ENCODE peak calls at places on chromosome 7, in five cellular contexts. M is thyroid gland, Z is stomach, N is heart left ventricle, J is ovary. B is an unnamed sample.
A peak's percentile ranks its signal among the peaks of the same experiment; 100 is the strongest.

GRCh38 chr7:62361-63116 is 129.8 kb upstream of the FAM20C start:
- DNase-seq in M (no peak), Z (no peak), N (peak; percentile 14), J (no peak), B (no peak)

GRCh38 chr7:103075337-103075918 is 488 bp downstream of the ARMC10 start:
- DNase-seq in M (peak; percentile 79), Z (peak; percentile 58), N (peak; percentile 53), J (peak; percentile 56), B (peak; percentile 59)

GRCh38 chr7:79893991-79894390 is 240.6 kb upstream of the GNAI1 start:
- DNase-seq in M (no peak), Z (no peak), N (no peak), J (no peak), B (no peak)

GRCh38 chr7:112255388-112255720 is 48.9 kb downstream of the ZNF277 start:
- DNase-seq in M (no peak), Z (no peak), N (no peak), J (no peak), B (no peak)

GRCh38 chr7:137007001-137007725 is 138.7 kb downstream of the CHRM2 start:
- DNase-seq in M (no peak), Z (no peak), N (no peak), J (no peak), B (no peak)

GRCh38 chr7:44155191-44156185 is 14.4 kb upstream of the MYL7 start:
- DNase-seq in M (no peak), Z (no peak), N (no peak), J (no peak), B (no peak)

GRCh38 chr7:151392002-151392401 is 17.8 kb downstream of the WDR86 start:
- DNase-seq in M (no peak), Z (no peak), N (no peak), J (no peak), B (no peak)

GRCh38 chr7:512541-513311 is 6.9 kb downstream of the PDGFA start:
- DNase-seq in M (peak; percentile 90), Z (peak; percentile 87), N (peak; percentile 19), J (no peak), B (no peak)

GRCh38 chr7:45993621-45994020 is 72.5 kb upstream of the IGFBP3 start:
- DNase-seq in M (no peak), Z (no peak), N (no peak), J (no peak), B (peak; percentile 60)

GRCh38 chr7:104267701-104268368 is 60.0 kb upstream of the ORC5 start:
- DNase-seq in M (no peak), Z (no peak), N (no peak), J (no peak), B (peak; percentile 40)

GRCh38 chr7:156176039-156176438 is 363.8 kb upstream of the SHH start:
- DNase-seq in M (no peak), Z (no peak), N (no peak), J (no peak), B (no peak)

GRCh38 chr7:41886257-41886905 is 183.5 kb upstream of the INHBA start:
- DNase-seq in M (no peak), Z (no peak), N (peak; percentile 49), J (peak; percentile 49), B (peak; percentile 44)

GRCh38 chr7:66728571-66728970 is 12.0 kb upstream of the RABGEF1 start:
- DNase-seq in M (no peak), Z (no peak), N (no peak), J (no peak), B (no peak)

GRCh38 chr7:148687555-148687954 is 11.1 kb upstream of the CUL1 start:
- DNase-seq in M (no peak), Z (no peak), N (no peak), J (no peak), B (no peak)

GRCh38 chr7:12518920-12519681 is 51.4 kb upstream of the SCIN start:
- DNase-seq in M (no peak), Z (no peak), N (no peak), J (no peak), B (peak; percentile 15)

GRCh38 chr7:140596751-140597424 is 43.7 kb downstream of the DENND2A start:
- DNase-seq in M (no peak), Z (no peak), N (no peak), J (peak; percentile 38), B (no peak)

GRCh38 chr7:98727146-98727709 is 110.1 kb downstream of the NPTX2 start:
- DNase-seq in M (no peak), Z (no peak), N (no peak), J (no peak), B (no peak)

GRCh38 chr7:140661124-140661523 is 11.6 kb upstream of the ADCK2 start:
- DNase-seq in M (no peak), Z (no peak), N (no peak), J (no peak), B (no peak)

GRCh38 chr7:1673581-1674102 is 3.6 kb downstream of the ELFN1 start:
- DNase-seq in M (no peak), Z (no peak), N (no peak), J (no peak), B (no peak)

GRCh38 chr7:74115326-74115725 is 31.7 kb downstream of the LIMK1 start:
- DNase-seq in M (no peak), Z (no peak), N (no peak), J (no peak), B (no peak)

GRCh38 chr7:28106316-28106957 is 74.2 kb downstream of the JAZF1 start:
- DNase-seq in M (no peak), Z (no peak), N (peak; percentile 36), J (no peak), B (no peak)

GRCh38 chr7:26376208-26376917 is 84.7 kb downstream of the SNX10 start:
- DNase-seq in M (no peak), Z (no peak), N (peak; percentile 21), J (no peak), B (no peak)
- H3K4me3 ChIP-seq in M (no peak overlapping the region), Z (peak overlapping the region; percentile 47), N (peak overlapping the region; percentile 37), J (peak overlapping the region; percentile 0), B (peak overlapping the region; percentile 38)

DNA sequence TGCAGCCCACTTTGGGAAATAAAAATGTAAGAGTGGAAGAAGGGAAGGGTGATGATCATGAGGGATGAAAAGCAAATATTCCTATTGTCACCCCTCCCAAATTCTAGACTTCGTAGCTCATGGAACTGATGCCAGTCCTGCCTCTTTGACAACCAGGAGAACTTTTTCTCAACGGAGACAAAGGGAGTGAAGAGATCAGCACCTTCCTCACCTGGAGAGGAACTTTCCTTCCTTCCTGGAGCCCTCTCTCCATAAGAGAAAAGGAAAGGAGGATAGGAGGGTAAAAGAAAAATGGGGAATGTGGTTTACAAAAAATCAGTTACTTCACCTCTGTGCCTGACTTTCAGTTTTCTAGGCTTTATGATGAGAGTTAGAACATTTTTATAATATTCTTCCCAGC is 3.4 kb downstream of the TBX20 start:
- DNase-seq in M (no peak), Z (no peak), N (no peak), J (no peak), B (no peak)
- H3K27me3 ChIP-seq in M (peaks cover 37% of the 10 kb centered on the region), Z (peaks cover 74% of the 10 kb centered on the region), N (peaks cover 90% of the 10 kb centered on the region), J (no peaks in the 10 kb centered on the region), B (peaks cover 51% of the 10 kb centered on the region)

GRCh38 chr7:51190950-51191349 is 125.7 kb downstream of the COBL start:
- DNase-seq in M (no peak), Z (no peak), N (no peak), J (no peak), B (no peak)

GRCh38 chr7:51189777-51190176 is 126.8 kb downstream of the COBL start:
- DNase-seq in M (no peak), Z (no peak), N (no peak), J (no peak), B (no peak)

GRCh38 chr7:51188987-51189386 is 127.6 kb downstream of the COBL start:
- DNase-seq in M (no peak), Z (no peak), N (no peak), J (no peak), B (no peak)

GRCh38 chr7:51186531-51186930 is 130.1 kb downstream of the COBL start:
- DNase-seq in M (peak; percentile 18), Z (no peak), N (peak; percentile 76), J (peak; percentile 21), B (peak; percentile 22)

GRCh38 chr7:51187941-51188340 is 128.7 kb downstream of the COBL start:
- DNase-seq in M (no peak), Z (no peak), N (peak; percentile 67), J (peak; percentile 39), B (peak; percentile 4)
- TF ChIP-seq CTCF in M (no peak), Z (no peak), N (no peak), J (no peak), B (peak; percentile 10)

GRCh38 chr7:15686957-15687644 is 618 bp upstream of the MEOX2 start:
- DNase-seq in M (no peak), Z (no peak), N (peak; percentile 24), J (no peak), B (no peak)
- H3K4me3 ChIP-seq in M (no peak overlapping the region), Z (peak overlapping the region; percentile 45), N (peak overlapping the region; percentile 71), J (peak overlapping the region; percentile 42), B (no peak overlapping the region)

DNA sequence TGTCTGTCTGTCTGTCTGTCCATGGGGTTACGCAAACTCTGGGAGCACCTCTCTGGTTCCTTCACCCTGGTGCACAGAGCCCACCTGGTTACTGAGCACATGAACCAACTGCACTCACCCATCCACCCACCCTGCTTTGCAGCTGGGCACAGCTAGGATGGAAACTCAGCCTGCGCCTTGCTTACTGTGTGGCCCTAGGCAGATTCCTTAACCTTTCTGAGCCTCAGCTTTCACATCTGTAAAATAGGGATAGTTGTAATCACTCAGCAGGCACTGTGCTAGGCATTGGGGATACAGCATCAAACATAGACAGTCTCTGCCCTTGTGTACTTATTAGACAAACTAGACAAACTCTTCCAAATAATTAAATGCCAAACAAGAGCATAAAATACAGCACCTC is 21.8 kb upstream of the INMT start:
- DNase-seq in M (no peak), Z (no peak), N (no peak), J (no peak), B (no peak)
- H3K27me3 ChIP-seq in M (no peaks in the 10 kb centered on the region), Z (no peaks in the 10 kb centered on the region), N (no peaks in the 10 kb centered on the region), J (no peaks in the 10 kb centered on the region), B (peaks cover 2% of the 10 kb centered on the region)

GRCh38 chr7:77329466-77330168 is 86.5 kb downstream of the GSAP start:
- DNase-seq in M (no peak), Z (no peak), N (no peak), J (no peak), B (no peak)

GRCh38 chr7:77327932-77328628 is 88.1 kb downstream of the GSAP start:
- DNase-seq in M (peak; percentile 26), Z (no peak), N (peak; percentile 27), J (no peak), B (no peak)

GRCh38 chr7:77327067-77327931 is 88.8 kb downstream of the GSAP start:
- DNase-seq in M (peak; percentile 83), Z (peak; percentile 32), N (peak; percentile 64), J (no peak), B (peak; percentile 76)

GRCh38 chr7:77328669-77329068 is 87.5 kb downstream of the GSAP start:
- DNase-seq in M (no peak), Z (no peak), N (no peak), J (no peak), B (no peak)

GRCh38 chr7:77326131-77326530 is 90.0 kb downstream of the GSAP start:
- DNase-seq in M (no peak), Z (no peak), N (no peak), J (no peak), B (peak; percentile 74)
- TF ChIP-seq CTCF in M (no peak), Z (no peak), N (no peak), J (no peak), B (no peak)

B was measured in bronchial epithelial cell.